ENCODE peak calls at places on chromosomes 3 and 15, in six cellular contexts. T is glutamatergic neuron; G is activated naive CD8-positive, alpha-beta T cell treated with anti-CD3 and anti-CD28 coated beads, Interleukin-2, amount 50 U/mL, for 24 hours; R is NCI-H1092; M is gastrocnemius medialis; Y is naive B cell. S is an unnamed sample.

GRCh38 chr3:148601766-148602685 is 95.7 kb upstream of the AGTR1 start:
- DNase-seq in T (no peak), G (no peak), R (no peak), M (no peak), Y (no peak), S (no peak)

GRCh38 chr3:14767245-14767593 is 51.5 kb upstream of the FGD5 start:
- DNase-seq in T (no peak), G (no peak), R (no peak), M (no peak), Y (no peak), S (no peak)

GRCh38 chr3:55485208-55485791 is 1.8 kb downstream of the WNT5A start:
- DNase-seq in T (peak; percentile 87), G (peak; percentile 64), R (peak; percentile 24), M (peak; percentile 65), Y (no peak), S (peak; percentile 80)

GRCh38 chr15:69531302-69532027 is 78.8 kb downstream of the RPLP1 start:
- DNase-seq in T (no peak), G (no peak), R (peak; percentile 17), M (no peak), Y (no peak), S (no peak)

GRCh38 chr3:66297917-66298316 is 77.1 kb downstream of the SLC25A26 start:
- DNase-seq in T (no peak), G (no peak), R (no peak), M (no peak), Y (no peak), S (no peak)

GRCh38 chr15:69060744-69061143 is 46.2 kb downstream of the NOX5 start:
- DNase-seq in T (no peak), G (no peak), R (no peak), M (no peak), Y (no peak), S (no peak)

GRCh38 chr3:100603449-100603848 is 6.0 kb upstream of the ADGRG7 start:
- DNase-seq in T (no peak), G (no peak), R (no peak), M (no peak), Y (no peak), S (no peak)

GRCh38 chr3:72273615-72274014 is 488.7 kb upstream of the PROK2 start:
- DNase-seq in T (no peak), G (no peak), R (no peak), M (no peak), Y (no peak), S (no peak)

GRCh38 chr15:50138391-50138790 is 19.4 kb upstream of the ATP8B4 start:
- DNase-seq in T (no peak), G (no peak), R (no peak), M (no peak), Y (no peak), S (no peak)

GRCh38 chr15:75718326-75718725 is 5.7 kb upstream of the CSPG4 start:
- DNase-seq in T (no peak), G (no peak), R (no peak), M (no peak), Y (no peak), S (no peak)

GRCh38 chr3:66093981-66094380 is 55.3 kb upstream of the MAGI1 start:
- DNase-seq in T (no peak), G (no peak), R (no peak), M (no peak), Y (no peak), S (no peak)

GRCh38 chr3:24237971-24238767 is 256.5 kb downstream of the THRB start:
- DNase-seq in T (peak; percentile 20), G (peak; percentile 18), R (peak; percentile 31), M (no peak), Y (peak; percentile 39), S (peak; percentile 27)

GRCh38 chr15:68797589-68798377 is 22.9 kb downstream of the ANP32A start:
- DNase-seq in T (no peak), G (no peak), R (no peak), M (no peak), Y (no peak), S (no peak)

GRCh38 chr15:66827039-66827697 is 125.1 kb downstream of the SMAD6 start:
- DNase-seq in T (no peak), G (no peak), R (no peak), M (no peak), Y (no peak), S (no peak)

GRCh38 chr3:134274571-134274970 is 23.9 kb upstream of the RYK start:
- DNase-seq in T (no peak), G (no peak), R (no peak), M (no peak), Y (no peak), S (no peak)

GRCh38 chr3:46861293-46861995 is 1.8 kb downstream of the MYL3 start:
- DNase-seq in T (peak; percentile 15), G (no peak), R (no peak), M (peak; percentile 7), Y (no peak), S (no peak)

GRCh38 chr3:191158247-191158646 is 40.8 kb upstream of the OSTN start:
- DNase-seq in T (no peak), G (no peak), R (no peak), M (no peak), Y (no peak), S (no peak)

GRCh38 chr15:42932833-42933515 is 12.4 kb upstream of the TTBK2 start:
- DNase-seq in T (no peak), G (no peak), R (no peak), M (no peak), Y (no peak), S (no peak)

GRCh38 chr15:39685999-39686613 is 96.5 kb downstream of the FSIP1 start:
- DNase-seq in T (peak; percentile 28), G (peak; percentile 25), R (peak; percentile 14), M (peak; percentile 9), Y (peak; percentile 29), S (peak; percentile 42)

GRCh38 chr3:45954306-45954705 is 11.0 kb downstream of the CXCR6 start:
- DNase-seq in T (no peak), G (no peak), R (no peak), M (no peak), Y (no peak), S (no peak)

GRCh38 chr3:141181191-141181590 is 50.4 kb upstream of the PXYLP1 start:
- DNase-seq in T (no peak), G (no peak), R (no peak), M (no peak), Y (no peak), S (no peak)

GRCh38 chr3:190701096-190701532 is 161.4 kb downstream of the GMNC start:
- DNase-seq in T (peak; percentile 18), G (peak; percentile 4), R (no peak), M (no peak), Y (no peak), S (no peak)

GRCh38 chr3:14319654-14320182 is 82.7 kb upstream of the SLC6A6 start:
- DNase-seq in T (peak; percentile 51), G (peak; percentile 14), R (no peak), M (no peak), Y (peak; percentile 18), S (peak; percentile 38)

GRCh38 chr15:60612400-60613048 is 133.6 kb upstream of the ICE2 start:
- DNase-seq in T (no peak), G (no peak), R (no peak), M (no peak), Y (no peak), S (no peak)

GRCh38 chr3:150737874-150738679 is 24.9 kb downstream of the SIAH2 start:
- DNase-seq in T (no peak), G (peak; percentile 56), R (no peak), M (no peak), Y (no peak), S (no peak)

GRCh38 chr15:61069369-61070075 is 159.6 kb downstream of the RORA start:
- DNase-seq in T (no peak), G (no peak), R (peak; percentile 51), M (no peak), Y (no peak), S (no peak)

GRCh38 chr3:141940204-141940776 is 63.8 kb downstream of the ATP1B3 start:
- DNase-seq in T (peak; percentile 69), G (peak; percentile 58), R (peak; percentile 72), M (no peak), Y (no peak), S (no peak)

GRCh38 chr3:45965281-45966052 is 22.2 kb downstream of the CXCR6 start:
- DNase-seq in T (no peak), G (no peak), R (no peak), M (no peak), Y (no peak), S (no peak)

GRCh38 chr15:49225572-49226281 is 55.7 kb downstream of the GALK2 start:
- DNase-seq in T (peak; percentile 62), G (no peak), R (no peak), M (no peak), Y (no peak), S (peak; percentile 18)

GRCh38 chr3:127373701-127374625 is 86.1 kb upstream of the PRR20G start:
- DNase-seq in T (no peak), G (peak; percentile 33), R (no peak), M (no peak), Y (no peak), S (peak; percentile 34)

S was measured in neural crest cell.